ENCODE peak calls at places on chromosomes 11 and 22, in nine cellular contexts. J, E, X, M, Q, B, N, I and H are unnamed samples.

GRCh38 chr11:131668867-131669780 is 298.7 kb downstream of the NTM start:
- DNase-seq in Q (no peak), I (peak; percentile 51), J (peak; percentile 86), B (peak; percentile 80), E (peak; percentile 84), N (peak; percentile 29), M (peak; percentile 93), X (no peak), H (peak; percentile 71)

GRCh38 chr11:124863137-124863825 is 2.0 kb upstream of the ROBO3 start:
- DNase-seq in X (no peak), N (no peak), I (peak; percentile 58), M (peak; percentile 59), J (peak; percentile 57), Q (no peak), B (peak; percentile 50), E (peak; percentile 77), H (peak; percentile 71)

GRCh38 chr22:39345231-39345630 is 4.6 kb upstream of the SYNGR1 start:
- DNase-seq in M (no peak), B (no peak), N (no peak), E (no peak), X (no peak), I (no peak), Q (no peak), J (no peak), H (no peak)

GRCh38 chr11:69842746-69843528 is 23.7 kb upstream of the FGF3 start:
- DNase-seq in E (peak; percentile 61), Q (no peak), J (peak; percentile 17), M (peak; percentile 45), X (no peak), N (no peak), B (no peak), I (peak; percentile 7), H (no peak)

GRCh38 chr11:117915219-117915618 is 14.0 kb downstream of the TMPRSS13 start:
- DNase-seq in N (no peak), I (peak; percentile 36), B (no peak), Q (no peak), E (peak; percentile 57), M (peak; percentile 57), J (no peak), X (no peak), H (no peak)

GRCh38 chr11:119788911-119789560 is 60.0 kb upstream of the NECTIN1 start:
- DNase-seq in J (no peak), I (no peak), M (no peak), E (peak; percentile 65), N (no peak), B (no peak), Q (no peak), X (no peak), H (no peak)

GRCh38 chr11:19677380-19678080 is 35.1 kb upstream of the NAV2 start:
- DNase-seq in B (no peak), M (no peak), X (no peak), I (no peak), Q (no peak), J (no peak), N (no peak), E (no peak), H (no peak)

GRCh38 chr11:63917685-63918523 is 940 bp upstream of the RCOR2 start:
- DNase-seq in Q (peak; percentile 78), J (peak; percentile 76), E (peak; percentile 95), I (peak; percentile 60), B (peak; percentile 91), N (peak; percentile 71), M (peak; percentile 90), X (no peak), H (peak; percentile 74)

GRCh38 chr11:12222099-12222751 is 111.8 kb downstream of the MICAL2 start:
- DNase-seq in B (peak; percentile 41), E (no peak), J (no peak), M (no peak), X (peak; percentile 85), I (peak; percentile 74), Q (no peak), N (peak; percentile 36), H (no peak)

GRCh38 chr11:114135737-114136151 is 76.2 kb downstream of the ZBTB16 start:
- DNase-seq in N (no peak), M (peak; percentile 88), Q (no peak), E (peak; percentile 57), B (no peak), X (peak; percentile 82), J (no peak), I (peak; percentile 30), H (peak; percentile 22)

GRCh38 chr11:2898366-2899079 is 12.9 kb upstream of the CDKN1C start:
- DNase-seq in I (peak; percentile 84), E (no peak), J (peak; percentile 30), N (peak; percentile 51), Q (no peak), B (no peak), X (peak; percentile 59), M (peak; percentile 92), H (peak; percentile 89)

GRCh38 chr22:18031670-18032454 is 7.5 kb upstream of the MICAL3 start:
- DNase-seq in N (peak; percentile 63), M (peak; percentile 94), X (peak; percentile 78), I (no peak), Q (no peak), E (no peak), J (no peak), B (no peak), H (peak; percentile 79)

GRCh38 chr22:26323013-26323412 is 106.0 kb upstream of the ASPHD2 start:
- DNase-seq in M (peak; percentile 59), J (no peak), E (no peak), X (no peak), Q (no peak), B (no peak), N (no peak), I (no peak), H (no peak)

GRCh38 chr11:62081378-62082291 is 42.2 kb upstream of the INCENP start:
- DNase-seq in B (peak; percentile 85), X (peak; percentile 34), J (peak; percentile 96), E (peak; percentile 73), I (peak; percentile 92), M (peak; percentile 86), N (peak; percentile 75), Q (peak; percentile 76), H (peak; percentile 90)

GRCh38 chr11:128415539-128415938 is 171.8 kb downstream of the ETS1 start:
- DNase-seq in N (no peak), J (no peak), B (no peak), Q (no peak), I (no peak), M (no peak), E (no peak), X (no peak), H (no peak)

GRCh38 chr11:24386551-24387404 is 110.1 kb upstream of the LUZP2 start:
- DNase-seq in J (no peak), Q (no peak), B (no peak), N (no peak), X (peak; percentile 29), E (peak; percentile 6), I (no peak), M (no peak), H (peak; percentile 48)

GRCh38 chr11:119774180-119774763 is 45.3 kb upstream of the NECTIN1 start:
- DNase-seq in E (peak; percentile 75), X (peak; percentile 15), N (no peak), B (peak; percentile 11), Q (no peak), M (no peak), I (no peak), J (no peak), H (peak; percentile 55)

GRCh38 chr11:23866641-23867040 is 630.2 kb upstream of the LUZP2 start:
- DNase-seq in E (no peak), N (no peak), B (no peak), Q (no peak), M (no peak), I (no peak), J (no peak), X (no peak), H (no peak)

GRCh38 chr22:37752189-37753061 is 55.3 kb upstream of the GCAT start:
- DNase-seq in E (no peak), J (peak; percentile 56), X (peak; percentile 61), Q (no peak), I (peak; percentile 88), N (peak; percentile 94), B (peak; percentile 26), M (peak; percentile 93), H (peak; percentile 96)

GRCh38 chr22:24341657-24342056 is 71.0 kb downstream of the SPECC1L start:
- DNase-seq in B (no peak), I (no peak), M (no peak), Q (no peak), N (no peak), X (no peak), E (no peak), J (no peak), H (no peak)

GRCh38 chr11:100910808-100911207 is 218.8 kb downstream of the PGR start:
- DNase-seq in B (no peak), N (no peak), Q (no peak), I (no peak), M (no peak), E (no peak), J (no peak), X (no peak), H (no peak)

GRCh38 chr22:25447067-25447688 is 117.3 kb upstream of the GRK3 start:
- DNase-seq in J (no peak), B (peak; percentile 21), X (no peak), E (peak; percentile 28), Q (no peak), M (no peak), I (no peak), N (no peak), H (no peak)

GRCh38 chr11:69094111-69094914 is 45.6 kb downstream of the TPCN2 start:
- DNase-seq in X (no peak), N (no peak), M (no peak), Q (no peak), E (peak; percentile 76), B (no peak), J (no peak), I (no peak), H (no peak)

GRCh38 chr22:38873469-38874411 is 1.7 kb upstream of the CBX6 start:
- DNase-seq in E (peak; percentile 24), B (no peak), J (peak; percentile 55), X (no peak), N (no peak), M (peak; percentile 47), Q (no peak), I (no peak), H (no peak)

GRCh38 chr22:18110194-18110943 is at the start of gene TUBA8:
- DNase-seq in X (no peak), N (peak; percentile 75), Q (no peak), M (peak; percentile 71), I (peak; percentile 59), E (peak; percentile 90), B (no peak), J (peak; percentile 78), H (peak; percentile 74)

GRCh38 chr22:47837703-47838102 is 1075.3 kb downstream of the TBC1D22A start:
- DNase-seq in N (no peak), E (peak; percentile 66), B (no peak), Q (no peak), I (no peak), M (no peak), J (no peak), X (no peak), H (no peak)